ENCODE peak calls at places on chromosome 9, in eight cellular contexts. K is astrocyte of the spinal cord, S is cardiac muscle cell, W is sigmoid colon, X is uterus, A is AG10803, Q is right atrium auricular region, F is spleen. I is an unnamed sample.
A peak's percentile ranks its signal among the peaks of the same experiment; 100 is the strongest.

GRCh38 chr9:134833294-134833880 is 47.2 kb upstream of the FCN2 start:
- DNase-seq in F (no peak), W (no peak), A (no peak), S (no peak), K (no peak), X (no peak), Q (no peak), I (no peak)

GRCh38 chr9:111107141-111107540 is 68.9 kb upstream of the LPAR1 start:
- DNase-seq in Q (no peak), W (no peak), X (no peak), K (no peak), S (no peak), F (no peak), A (no peak), I (no peak)

GRCh38 chr9:134025606-134026541 is 593 bp downstream of the BRD3OS start:
- DNase-seq in A (peak; percentile 40), K (peak; percentile 42), X (peak; percentile 46), W (peak; percentile 78), Q (no peak), S (peak; percentile 45), F (no peak), I (peak; percentile 44)

GRCh38 chr9:136281421-136282271 is 22.2 kb downstream of the CCDC187 start:
- DNase-seq in F (no peak), W (no peak), A (no peak), K (no peak), S (no peak), X (no peak), Q (no peak), I (no peak)

GRCh38 chr9:38047301-38048251 is 21.5 kb downstream of the SHB start:
- DNase-seq in F (no peak), X (no peak), K (peak; percentile 92), A (peak; percentile 96), Q (peak; percentile 84), S (peak; percentile 86), W (peak; percentile 80), I (peak; percentile 95)

GRCh38 chr9:4486176-4486575 is 4.1 kb upstream of the SLC1A1 start:
- DNase-seq in S (no peak), Q (no peak), A (no peak), F (no peak), X (no peak), K (no peak), W (no peak), I (no peak)

GRCh38 chr9:21591221-21592062 is 109.3 kb upstream of the IFNE start:
- DNase-seq in A (peak; percentile 98), F (no peak), W (peak; percentile 82), X (peak; percentile 16), S (peak; percentile 97), K (peak; percentile 98), Q (peak; percentile 87), I (peak; percentile 97)

GRCh38 chr9:131656356-131657030 is 83.4 kb downstream of the RAPGEF1 start:
- DNase-seq in A (no peak), W (peak; percentile 83), K (no peak), Q (peak; percentile 85), S (no peak), X (no peak), F (peak; percentile 96), I (no peak)

GRCh38 chr9:119963798-119964372 is 594.6 kb upstream of the BRINP1 start:
- DNase-seq in K (peak; percentile 89), S (peak; percentile 92), A (peak; percentile 99), Q (no peak), W (no peak), F (no peak), X (no peak), I (peak; percentile 87)

GRCh38 chr9:133334161-133334560 is 1.8 kb downstream of the SURF6 start:
- DNase-seq in A (no peak), S (no peak), W (peak; percentile 53), F (peak; percentile 51), K (no peak), Q (no peak), X (no peak), I (no peak)

GRCh38 chr9:123614503-123615258 is 258.7 kb downstream of the CRB2 start:
- DNase-seq in K (no peak), X (no peak), F (no peak), A (no peak), Q (no peak), W (no peak), S (no peak), I (no peak)

GRCh38 chr9:96556701-96557461 is 62.8 kb downstream of the CDC14B start:
- DNase-seq in S (no peak), A (peak; percentile 73), F (no peak), X (no peak), Q (no peak), W (no peak), K (no peak), I (no peak)

GRCh38 chr9:122904466-122904822 is 715 bp downstream of the RC3H2 start:
- DNase-seq in F (no peak), S (peak; percentile 48), W (no peak), K (peak; percentile 46), A (peak; percentile 41), X (peak; percentile 28), Q (no peak), I (peak; percentile 47)

GRCh38 chr9:94843089-94843488 is 116.6 kb downstream of the AOPEP start:
- DNase-seq in X (no peak), K (no peak), W (no peak), Q (no peak), A (no peak), S (no peak), F (no peak), I (no peak)

GRCh38 chr9:112115109-112115508 is 60.0 kb downstream of the SUSD1 start:
- DNase-seq in K (no peak), F (no peak), S (no peak), W (no peak), X (no peak), Q (no peak), A (no peak), I (no peak)

GRCh38 chr9:83340451-83340850 is 197.8 kb downstream of the FRMD3 start:
- DNase-seq in K (no peak), W (no peak), Q (no peak), S (no peak), A (peak; percentile 14), X (no peak), F (no peak), I (no peak)

GRCh38 chr9:129138476-129139232 is 27.4 kb downstream of the PTPA start:
- DNase-seq in X (peak; percentile 56), K (no peak), Q (peak; percentile 92), S (peak; percentile 75), W (peak; percentile 82), F (peak; percentile 88), A (peak; percentile 74), I (peak; percentile 89)

GRCh38 chr9:8960254-8960653 is 1160.7 kb upstream of the DMAC1 start:
- DNase-seq in Q (no peak), S (no peak), F (no peak), W (no peak), X (no peak), K (no peak), A (no peak), I (no peak)

GRCh38 chr9:124342402-124342945 is 72.8 kb downstream of the PSMB7 start:
- DNase-seq in W (no peak), Q (no peak), X (no peak), K (no peak), F (peak; percentile 65), A (no peak), S (no peak), I (peak; percentile 45)

GRCh38 chr9:35725362-35725761 is 6.6 kb downstream of the TLN1 start:
- DNase-seq in F (no peak), K (no peak), X (no peak), A (no peak), S (no peak), W (peak; percentile 63), Q (no peak), I (no peak)

GRCh38 chr9:35728041-35728971 is 3.7 kb downstream of the TLN1 start:
- DNase-seq in A (peak; percentile 94), X (peak; percentile 92), F (peak; percentile 91), K (peak; percentile 87), Q (peak; percentile 92), W (peak; percentile 97), S (peak; percentile 97), I (peak; percentile 95)

GRCh38 chr9:35727676-35728040 is 4.3 kb downstream of the TLN1 start:
- DNase-seq in Q (no peak), S (no peak), A (no peak), W (no peak), X (no peak), F (no peak), K (no peak), I (no peak)

GRCh38 chr9:35729101-35729500 is 2.9 kb downstream of the TLN1 start:
- DNase-seq in K (no peak), A (no peak), Q (no peak), S (no peak), X (no peak), W (no peak), F (no peak), I (no peak)

GRCh38 chr9:35726876-35727438 is 5.0 kb downstream of the TLN1 start:
- DNase-seq in Q (no peak), S (peak; percentile 48), F (peak; percentile 87), X (peak; percentile 62), A (peak; percentile 68), W (peak; percentile 91), K (peak; percentile 48), I (peak; percentile 68)
- H3K4me3 ChIP-seq in Q (peak overlapping the region; percentile 78), S (no peak overlapping the region), F (peak overlapping the region; percentile 79), X (peak overlapping the region; percentile 31), A (peak overlapping the region; percentile 97), W (peak overlapping the region; percentile 86), K (no peak overlapping the region), I (no peak overlapping the region)

DNA sequence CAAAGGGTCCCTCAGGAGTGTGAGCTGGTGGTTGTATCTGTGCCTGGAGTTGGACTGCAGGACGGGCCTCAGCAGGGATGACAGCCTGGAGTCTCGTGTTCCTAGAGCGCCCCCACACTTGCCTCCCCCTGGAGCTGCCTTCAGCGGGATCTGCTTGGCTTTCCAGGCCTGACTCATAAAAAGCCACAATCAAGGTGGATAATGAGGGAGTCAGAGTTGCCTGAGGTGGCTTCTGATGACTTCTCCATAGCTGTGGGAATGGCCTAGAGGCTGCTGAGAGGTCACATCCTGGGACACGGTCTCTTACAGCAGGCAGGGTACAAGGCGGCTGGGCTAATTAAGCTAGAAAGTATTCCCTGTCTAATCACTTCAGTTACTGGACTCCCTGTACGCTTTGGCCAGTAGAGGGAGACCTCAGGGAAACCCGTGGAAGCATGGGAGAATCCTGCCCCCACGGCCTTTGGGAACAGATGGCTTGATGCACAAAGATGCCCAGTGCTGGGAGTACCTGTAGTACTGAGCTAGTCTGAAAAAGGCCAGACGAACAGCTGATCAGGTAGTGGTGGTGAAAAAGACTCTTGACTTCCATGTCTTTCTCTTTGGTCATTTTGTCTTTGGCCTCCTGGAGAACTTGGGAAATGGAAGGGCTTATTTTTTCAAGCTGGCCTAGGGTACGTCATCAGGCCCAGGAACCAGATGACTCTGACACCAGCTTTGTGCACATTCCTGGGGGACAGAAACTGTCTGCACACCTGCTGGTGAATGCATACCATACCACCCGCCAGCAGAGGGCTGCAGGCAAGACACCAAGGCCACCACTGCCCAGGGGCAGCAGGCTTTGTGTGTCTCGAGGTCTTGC is 16.1 kb upstream of the FRRS1L start:
- DNase-seq in W (no peak), Q (no peak), A (peak; percentile 25), X (no peak), K (no peak), S (peak; percentile 42), F (no peak), I (peak; percentile 33)
- TF ChIP-seq CTCF in W (no peak), Q (peak; percentile 45), A (peak; percentile 62), X (no peak), K (peak; percentile 70), S (peak; percentile 65), F (no peak), I (peak; percentile 63)

GRCh38 chr9:89498845-89499480 is 1.1 kb upstream of the SEMA4D start:
- DNase-seq in S (no peak), A (no peak), K (no peak), F (peak; percentile 86), W (no peak), Q (no peak), X (no peak), I (no peak)
- H3K4me3 ChIP-seq in S (no peak overlapping the region), A (no peak overlapping the region), K (no peak overlapping the region), F (no peak overlapping the region), W (no peak overlapping the region), Q (no peak overlapping the region), X (no peak overlapping the region), I (no peak overlapping the region)

GRCh38 chr9:72292184-72292787 is 72.7 kb downstream of the ZFAND5 start:
- DNase-seq in X (no peak), S (peak; percentile 77), K (peak; percentile 68), A (peak; percentile 57), Q (no peak), F (no peak), W (no peak), I (peak; percentile 71)
- TF ChIP-seq CTCF in X (peak; percentile 54), S (peak; percentile 51), K (peak; percentile 45), A (peak; percentile 69), Q (peak; percentile 73), F (peak; percentile 63), W (peak; percentile 38), I (peak; percentile 46)